ENCODE peak calls at places on chromosomes 11 and 22, in four cellular contexts. E is mesenchymal stem cell, D is IMR-90, W is neuronal stem cell. N is an unnamed sample.
A peak's percentile ranks its signal among the peaks of the same experiment; 100 is the strongest.

GRCh38 chr22:46043339-46043738 is 66.4 kb upstream of the WNT7B start:
- DNase-seq in W (no peak), D (no peak), E (no peak), N (no peak)

GRCh38 chr22:23608583-23608982 is 23.5 kb downstream of the DRICH1 start:
- DNase-seq in D (peak; percentile 39), E (peak; percentile 26), W (peak; percentile 72), N (no peak)

GRCh38 chr11:8107642-8108041 is 26.6 kb downstream of the TUB start:
- DNase-seq in E (no peak), W (no peak), D (no peak), N (no peak)

GRCh38 chr11:6319001-6319878 is 1.1 kb downstream of the CAVIN3 start:
- DNase-seq in D (peak; percentile 34), W (no peak), E (no peak), N (peak; percentile 73)

GRCh38 chr11:12859872-12860657 is 149.1 kb upstream of the RASSF10 start:
- DNase-seq in E (peak; percentile 10), W (no peak), D (no peak), N (no peak)

GRCh38 chr22:36569999-36570398 is 41.0 kb upstream of the EIF3D start:
- DNase-seq in E (no peak), W (peak; percentile 21), D (peak; percentile 27), N (peak; percentile 38)

GRCh38 chr22:46827072-46827780 is 64.8 kb downstream of the TBC1D22A start:
- DNase-seq in W (no peak), D (no peak), E (no peak), N (peak; percentile 54)

GRCh38 chr22:48926663-48927062 is 901.0 kb downstream of the BRD1 start:
- DNase-seq in D (no peak), W (no peak), E (no peak), N (no peak)

GRCh38 chr11:46695345-46696211 is 4.8 kb downstream of the ARHGAP1 start:
- DNase-seq in W (no peak), D (no peak), E (no peak), N (no peak)

GRCh38 chr11:10628506-10629236 is 60.2 kb upstream of the LYVE1 start:
- DNase-seq in E (no peak), D (no peak), W (no peak), N (peak; percentile 42)

GRCh38 chr11:8108430-8108829 is 27.4 kb downstream of the TUB start:
- DNase-seq in D (no peak), W (no peak), E (no peak), N (no peak)

GRCh38 chr11:100851129-100851528 is 164.0 kb downstream of the ARHGAP42 start:
- DNase-seq in W (no peak), E (no peak), D (peak; percentile 82), N (no peak)

GRCh38 chr11:60951611-60951908 is 416 bp downstream of the SLC15A3 start:
- DNase-seq in W (no peak), E (no peak), D (no peak), N (no peak)

GRCh38 chr22:44505796-44506354 is 7.8 kb upstream of the RTL6 start:
- DNase-seq in W (no peak), D (no peak), E (no peak), N (no peak)

GRCh38 chr22:48644108-48644507 is 1183.6 kb downstream of the BRD1 start:
- DNase-seq in D (no peak), W (no peak), E (no peak), N (no peak)

GRCh38 chr11:115632061-115632460 is 127.8 kb upstream of the CADM1 start:
- DNase-seq in E (no peak), D (no peak), W (no peak), N (no peak)

GRCh38 chr11:11468919-11469318 is 115.9 kb upstream of the CSNK2A3 start:
- DNase-seq in W (no peak), D (peak; percentile 62), E (peak; percentile 12), N (no peak)

GRCh38 chr11:134504146-134504905 is 92.3 kb upstream of the B3GAT1 start:
- DNase-seq in D (no peak), W (no peak), E (no peak), N (no peak)

GRCh38 chr11:30801357-30801756 is 215.2 kb upstream of the MPPED2 start:
- DNase-seq in E (no peak), W (no peak), D (no peak), N (no peak)

DNA sequence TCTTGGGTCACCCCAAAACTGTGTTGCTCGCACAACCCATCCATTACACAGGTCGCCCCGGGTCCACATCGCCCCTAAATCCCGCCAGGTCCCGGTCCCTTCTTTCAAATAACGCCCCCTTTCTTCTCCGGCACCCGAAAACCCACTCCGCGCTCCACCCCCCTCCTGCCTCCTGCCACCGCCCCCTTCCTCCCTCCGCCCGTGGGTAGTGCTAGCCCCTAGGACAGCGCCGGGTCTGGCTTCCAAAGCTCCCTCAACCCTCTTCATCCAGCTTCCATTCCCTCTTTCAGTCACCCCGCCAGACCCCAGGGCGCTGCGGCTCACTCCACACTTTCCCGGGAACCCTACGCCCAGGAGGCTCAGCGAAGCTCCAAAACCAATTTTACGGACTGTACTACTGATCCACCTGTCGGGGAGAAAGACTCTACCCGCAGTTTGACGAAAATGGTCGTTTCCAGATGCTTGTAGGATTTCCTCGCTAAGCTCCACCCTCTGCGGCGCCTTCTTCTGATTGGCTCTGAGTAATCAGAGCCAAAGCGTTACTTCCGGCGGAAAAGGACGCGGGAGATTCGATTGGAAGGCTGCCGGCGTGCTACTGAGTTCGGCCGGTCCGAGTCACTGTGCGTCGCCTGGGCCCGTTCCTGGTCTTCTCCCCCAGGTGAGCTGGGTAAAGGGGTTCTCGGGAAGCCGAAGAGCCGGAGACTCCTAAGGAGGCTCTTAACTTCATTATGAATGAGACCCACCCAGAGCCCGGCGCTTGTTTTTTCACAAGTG is at the start of gene DDIAS:
- DNase-seq in W (peak; percentile 97), D (peak; percentile 98), E (peak; percentile 99), N (peak; percentile 94)
- H3K4ac ChIP-seq in W (no peak within 1 kb of the TSS), D (peak within 1 kb of the TSS; percentile 53), E (peak within 1 kb of the TSS; percentile 78), N (no peak within 1 kb of the TSS)

DNA sequence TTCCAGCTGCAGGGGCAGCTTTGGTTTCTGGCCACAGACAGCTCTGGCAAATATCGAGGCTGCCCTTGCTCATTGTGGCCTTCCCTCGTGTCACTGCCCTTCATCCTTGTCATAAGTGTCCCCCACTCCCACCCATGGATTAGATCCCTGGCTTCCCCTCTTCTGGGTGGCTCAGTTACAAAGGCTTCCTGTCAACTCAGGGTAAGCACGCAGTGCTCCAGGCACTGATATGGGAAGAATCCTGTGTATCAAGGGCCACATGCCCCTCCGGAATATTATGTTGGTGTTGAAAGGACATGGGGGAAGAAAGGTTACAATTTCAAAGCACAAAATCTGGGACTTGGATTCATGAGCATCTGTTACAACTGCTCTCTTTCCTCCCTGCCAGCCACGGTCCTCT is 128.1 kb downstream of the DBX1 start:
- DNase-seq in E (no peak), D (no peak), W (no peak), N (no peak)
- H3K27ac ChIP-seq in E (peak overlapping the region; percentile 66), D (peak overlapping the region; percentile 88), W (no peak overlapping the region), N (no peak overlapping the region)

GRCh38 chr22:30969532-30970355 is 679 bp downstream of the TUG1 start:
- DNase-seq in E (peak; percentile 61), D (peak; percentile 44), W (no peak), N (no peak)
- H3K9me3 ChIP-seq in E (peaks cover 16% of the 10 kb centered on the region), D (peaks cover 11% of the 10 kb centered on the region), W (peaks cover 40% of the 10 kb centered on the region), N (peaks cover 4% of the 10 kb centered on the region)

GRCh38 chr11:78350646-78351165 is 66.9 kb downstream of the GAB2 start:
- DNase-seq in D (peak; percentile 47), E (peak; percentile 47), W (no peak), N (no peak)

GRCh38 chr11:78349114-78349513 is 68.5 kb downstream of the GAB2 start:
- DNase-seq in W (no peak), D (no peak), E (no peak), N (no peak)

GRCh38 chr11:78351193-78351592 is 66.4 kb downstream of the GAB2 start:
- DNase-seq in D (no peak), W (no peak), E (no peak), N (no peak)

GRCh38 chr11:78349614-78350013 is 68.0 kb downstream of the GAB2 start:
- DNase-seq in D (peak; percentile 31), E (no peak), W (no peak), N (no peak)

DNA sequence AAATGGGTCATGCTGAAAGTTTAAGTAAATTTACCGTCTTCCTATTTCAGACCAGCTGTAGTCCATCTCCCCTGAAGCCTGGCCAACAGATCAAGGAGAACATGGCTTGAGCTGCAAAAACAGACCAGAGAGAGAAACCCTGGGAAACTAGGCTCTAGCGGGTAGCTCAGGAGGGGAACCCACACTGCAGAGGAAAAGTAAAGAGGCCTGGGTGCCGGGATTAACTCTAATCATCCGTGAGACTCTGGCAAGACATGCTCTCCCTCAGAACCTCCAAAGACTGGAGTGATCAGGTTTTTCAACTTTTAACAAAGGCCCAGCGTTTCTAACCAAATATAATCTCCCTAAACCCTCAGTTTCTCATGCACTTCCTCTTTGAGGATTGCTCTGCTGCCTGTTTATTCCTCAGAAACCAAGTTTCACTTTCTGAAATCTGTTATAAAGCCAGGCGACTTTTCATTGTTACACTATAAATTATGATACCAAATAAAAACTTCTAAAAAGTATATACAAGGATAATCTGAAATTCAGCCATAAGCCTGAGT is 67.4 kb downstream of the GAB2 start:
- DNase-seq in D (peak; percentile 55), W (no peak), E (peak; percentile 52), N (no peak)
- H3K4ac ChIP-seq in D (peak overlapping the region; percentile 40), W (no peak overlapping the region), E (peak overlapping the region; percentile 24), N (no peak overlapping the region)

GRCh38 chr11:40306938-40307548 is 1152.4 kb downstream of the LRRC4C start:
- DNase-seq in E (peak; percentile 64), W (peak; percentile 11), D (peak; percentile 63), N (no peak)
- H3K27ac ChIP-seq in E (no peak overlapping the region), W (no peak overlapping the region), D (no peak overlapping the region), N (no peak overlapping the region)

DNA sequence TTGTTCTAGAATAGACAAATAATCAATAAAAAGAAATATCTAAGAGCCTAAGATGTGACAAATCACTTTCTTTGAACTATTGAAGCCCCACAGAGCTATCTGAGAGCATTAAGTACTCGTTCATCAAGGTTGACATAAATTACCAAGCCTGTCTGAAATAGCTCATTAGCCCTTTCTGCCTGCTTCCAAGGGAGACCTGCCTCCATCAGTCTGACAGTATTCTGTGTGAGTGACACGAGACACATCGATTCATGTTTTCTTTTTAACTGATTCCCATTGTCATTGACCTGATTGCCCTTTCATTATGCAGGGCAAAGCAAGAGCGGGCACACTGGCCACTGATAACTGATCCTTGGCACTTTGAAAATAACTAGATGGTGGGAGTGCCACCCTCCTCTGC is 347.5 kb downstream of the KCNA4 start:
- DNase-seq in E (no peak), W (no peak), D (no peak), N (no peak)
- H3K9me3 ChIP-seq in E (peaks cover 8% of the 10 kb centered on the region), W (no peaks in the 10 kb centered on the region), D (no peaks in the 10 kb centered on the region), N (no peaks in the 10 kb centered on the region)

GRCh38 chr11:69435161-69435990 is 46.1 kb upstream of the LINC01488 start:
- DNase-seq in D (no peak), W (no peak), E (no peak), N (no peak)

GRCh38 chr11:69434341-69434960 is 47.0 kb upstream of the LINC01488 start:
- DNase-seq in W (no peak), D (no peak), E (no peak), N (no peak)

GRCh38 chr11:69436041-69436982 is 45.2 kb upstream of the LINC01488 start:
- DNase-seq in D (no peak), W (no peak), E (no peak), N (no peak)

GRCh38 chr11:69431893-69432738 is 49.3 kb upstream of the LINC01488 start:
- DNase-seq in D (no peak), E (no peak), W (no peak), N (no peak)

DNA sequence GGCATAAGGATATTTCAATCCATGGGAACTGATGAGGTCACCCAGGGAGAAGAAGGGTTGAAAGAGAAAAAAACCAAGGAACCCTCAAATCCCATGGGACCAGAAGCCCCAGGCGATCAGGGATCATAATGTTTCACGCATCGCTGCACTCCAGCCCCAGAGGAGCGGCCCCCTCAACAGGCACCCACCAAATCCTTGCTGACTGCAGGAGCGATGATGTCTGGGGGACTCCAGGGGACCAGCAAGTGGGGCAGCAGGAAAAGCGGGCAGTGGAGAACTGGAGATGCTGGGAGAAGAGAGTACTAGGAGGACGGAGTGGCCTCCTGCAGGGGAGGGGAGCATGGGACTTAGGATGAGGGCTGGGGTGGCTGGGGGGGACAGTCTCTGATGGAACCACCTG is 47.7 kb upstream of the LINC01488 start:
- DNase-seq in E (no peak), W (no peak), D (no peak), N (no peak)
- H3K4ac ChIP-seq in E (no peak overlapping the region), W (no peak overlapping the region), D (no peak overlapping the region), N (no peak overlapping the region)

N was measured in H1.